ENCODE peak calls at places on chromosomes 11 and 22, in seven cellular contexts. F is H1, G is HCT116, M is GM12878, Z is K562, V is HepG2, X is SK-N-SH. R is an unnamed sample.

GRCh38 chr22:48841881-48842582 is 985.6 kb downstream of the BRD1 start:
- DNase-seq in F (no peak), G (no peak), M (no peak), Z (no peak), V (no peak), X (no peak), R (no peak)

GRCh38 chr11:17750013-17750816 is 15.6 kb downstream of the KCNC1 start:
- DNase-seq in F (no peak), G (no peak), M (no peak), Z (no peak), V (no peak), X (no peak), R (no peak)

GRCh38 chr11:9037963-9038362 is 34.2 kb upstream of the NRIP3 start:
- DNase-seq in F (no peak), G (no peak), M (no peak), Z (no peak), V (no peak), X (no peak), R (no peak)

GRCh38 chr11:63862923-63863322 is 24.0 kb downstream of the MARK2 start:
- DNase-seq in F (no peak), G (no peak), M (no peak), Z (no peak), V (peak; percentile 89), X (no peak), R (no peak)

GRCh38 chr11:83115551-83115950 is 41.4 kb upstream of the PCF11 start:
- DNase-seq in F (no peak), G (no peak), M (no peak), Z (peak; percentile 22), V (peak; percentile 66), X (no peak), R (no peak)

GRCh38 chr11:27233654-27234042 is 129.4 kb downstream of the CCDC34 start:
- DNase-seq in F (no peak), G (no peak), M (no peak), Z (no peak), V (no peak), X (no peak), R (no peak)

GRCh38 chr22:40190501-40190900 is 12.8 kb downstream of the TNRC6B start:
- DNase-seq in F (no peak), G (no peak), M (no peak), Z (peak; percentile 91), V (no peak), X (no peak), R (no peak)

GRCh38 chr11:12079726-12080556 is 30.4 kb upstream of the MICAL2 start:
- DNase-seq in F (no peak), G (peak; percentile 79), M (no peak), Z (no peak), V (peak; percentile 59), X (no peak), R (peak; percentile 87)

GRCh38 chr11:125174686-125175085 is 10.1 kb downstream of the PKNOX2 start:
- DNase-seq in F (no peak), G (no peak), M (no peak), Z (no peak), V (no peak), X (no peak), R (no peak)

GRCh38 chr11:63713776-63714175 is 32.5 kb downstream of the RTN3 start:
- DNase-seq in F (no peak), G (no peak), M (no peak), Z (no peak), V (no peak), X (no peak), R (no peak)

GRCh38 chr11:118917488-118918127 is 8.1 kb downstream of the BCL9L start:
- DNase-seq in F (no peak), G (no peak), M (no peak), Z (no peak), V (peak; percentile 74), X (no peak), R (no peak)

GRCh38 chr11:13008625-13009475 is at the start of gene RASSF10:
- DNase-seq in F (peak; percentile 95), G (no peak), M (no peak), Z (no peak), V (no peak), X (peak; percentile 93), R (no peak)

GRCh38 chr22:22246706-22247105 is 2.1 kb downstream of the VPREB1 start:
- DNase-seq in F (no peak), G (no peak), M (no peak), Z (no peak), V (no peak), X (no peak), R (no peak)

GRCh38 chr22:22245256-22245909 is 797 bp downstream of the VPREB1 start:
- DNase-seq in F (no peak), G (no peak), M (no peak), Z (no peak), V (no peak), X (no peak), R (no peak)

GRCh38 chr22:22245935-22246525 is 1.4 kb downstream of the VPREB1 start:
- DNase-seq in F (no peak), G (no peak), M (no peak), Z (no peak), V (no peak), X (no peak), R (no peak)

GRCh38 chr22:22244337-22245250 is at the start of gene VPREB1:
- DNase-seq in F (no peak), G (no peak), M (no peak), Z (no peak), V (no peak), X (no peak), R (no peak)

DNA sequence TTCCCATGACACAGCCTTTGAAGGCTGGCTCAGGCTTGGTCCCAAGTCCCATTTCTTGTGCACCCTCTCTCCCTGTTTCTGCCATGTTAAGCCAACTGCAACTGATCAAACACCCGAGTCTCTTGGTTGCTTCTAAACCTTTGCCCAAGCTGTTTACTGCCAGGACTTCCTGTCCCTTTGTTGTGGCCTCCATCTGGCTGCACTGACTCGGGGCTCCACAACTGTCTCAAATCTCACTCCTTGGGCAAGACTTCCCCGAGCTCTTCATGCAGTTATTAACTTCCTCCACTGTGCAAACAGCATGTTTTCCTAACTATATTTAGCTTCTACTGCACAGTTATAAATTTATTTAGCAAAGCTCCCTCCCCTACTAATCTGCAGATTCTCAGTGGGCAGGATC is 4.3 kb downstream of the VPREB1 start:
- DNase-seq in F (no peak), G (no peak), M (no peak), Z (no peak), V (no peak), X (no peak), R (no peak)
- TF ChIP-seq SIN3A in F (no peak), G (no peak), M (no peak), Z (no peak), V (no peak), X (no peak), R (no peak)

GRCh38 chr11:1283091-1283511 is 26.3 kb downstream of the TOLLIP start:
- DNase-seq in F (no peak), G (no peak), M (no peak), Z (no peak), V (no peak), X (no peak), R (no peak)
- H3K36me3 ChIP-seq in F (peaks cover 25% of the 10 kb centered on the region), G (no peaks in the 10 kb centered on the region), M (peaks cover 17% of the 10 kb centered on the region), Z (peaks cover 44% of the 10 kb centered on the region), V (peaks cover 63% of the 10 kb centered on the region), X (no peaks in the 10 kb centered on the region), R (peaks cover 3% of the 10 kb centered on the region)

DNA sequence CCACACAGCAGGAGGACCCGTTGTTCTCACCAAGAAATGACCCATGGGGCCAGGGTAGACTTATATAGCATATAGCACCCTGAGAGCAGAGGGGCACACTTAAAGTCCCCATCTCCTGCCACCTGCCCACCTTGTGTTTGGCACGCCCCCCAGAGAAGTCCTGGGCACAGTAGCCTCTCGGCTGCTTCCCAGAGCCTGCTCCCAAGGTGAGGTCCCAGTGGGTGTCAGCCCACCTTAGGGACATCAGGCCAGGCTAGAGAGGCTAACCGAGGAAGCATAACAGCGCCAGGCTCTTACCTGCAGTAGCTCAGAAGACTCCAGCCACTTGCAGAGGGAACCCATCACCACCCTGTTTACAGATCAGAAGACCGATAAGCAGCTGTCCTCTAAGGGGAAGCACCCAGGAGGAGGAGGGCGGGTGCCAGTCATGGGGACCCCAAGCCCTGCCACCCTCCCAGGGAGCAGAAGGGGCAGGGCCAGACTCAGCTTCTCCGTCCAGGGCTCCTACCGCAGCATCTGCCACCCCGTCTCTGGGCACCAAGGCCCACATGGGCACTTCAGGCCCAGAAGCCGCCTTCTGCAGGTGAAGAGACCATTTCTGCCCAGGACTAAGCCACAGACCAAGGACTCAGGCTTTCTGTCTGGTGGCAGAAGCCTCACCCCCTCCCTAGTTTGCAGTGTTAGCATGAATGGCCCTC is 34.9 kb upstream of the HMOX1 start:
- DNase-seq in F (no peak), G (no peak), M (no peak), Z (no peak), V (no peak), X (no peak), R (no peak)
- H3K4me1 ChIP-seq in F (no peaks in the 10 kb centered on the region), G (peaks cover under 1% of the 10 kb centered on the region), M (peaks cover 15% of the 10 kb centered on the region), Z (no peaks in the 10 kb centered on the region), V (peaks cover 7% of the 10 kb centered on the region), X (peaks cover 5% of the 10 kb centered on the region), R (peaks cover 10% of the 10 kb centered on the region)

DNA sequence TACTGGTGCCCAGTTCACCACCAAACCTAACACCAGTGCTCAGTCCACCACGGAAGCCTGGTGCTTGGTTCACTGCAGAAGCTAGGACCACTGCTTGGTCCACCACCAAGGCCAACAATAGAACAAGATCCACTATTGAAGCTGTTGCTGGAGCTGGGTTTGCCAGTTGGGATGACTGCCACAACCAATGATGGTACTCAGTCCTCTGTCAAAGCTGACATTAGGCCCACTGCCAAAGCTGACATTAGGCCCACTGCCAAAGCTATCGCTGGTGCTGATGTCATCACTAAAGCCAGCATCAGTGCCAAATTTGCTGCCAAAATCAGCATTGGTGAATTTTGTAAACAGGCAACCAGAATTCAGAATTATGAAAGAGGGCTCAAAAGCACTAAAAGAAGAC is 1850.2 kb upstream of the RAG2 start:
- DNase-seq in F (no peak), G (no peak), M (no peak), Z (no peak), V (no peak), X (no peak), R (no peak)
- TF ChIP-seq SIN3A in F (no peak), G (no peak), M (no peak), Z (no peak), V (no peak), X (no peak), R (no peak)

GRCh38 chr22:31852691-31853370 is 91.5 kb upstream of the YWHAH start:
- DNase-seq in F (no peak), G (no peak), M (no peak), Z (no peak), V (no peak), X (no peak), R (no peak)
- H3K36me3 ChIP-seq in F (peaks cover 5% of the 10 kb centered on the region), G (peaks cover 7% of the 10 kb centered on the region), M (peaks cover 14% of the 10 kb centered on the region), Z (peaks cover 15% of the 10 kb centered on the region), V (peaks cover 22% of the 10 kb centered on the region), X (peaks cover 16% of the 10 kb centered on the region), R (no peaks in the 10 kb centered on the region)

GRCh38 chr11:77515483-77515882 is 41.6 kb upstream of the PAK1 start:
- DNase-seq in F (peak; percentile 3), G (no peak), M (no peak), Z (no peak), V (peak; percentile 65), X (no peak), R (no peak)
- H3K4me1 ChIP-seq in F (peaks cover 5% of the 10 kb centered on the region), G (no peaks in the 10 kb centered on the region), M (no peaks in the 10 kb centered on the region), Z (no peaks in the 10 kb centered on the region), V (peaks cover 18% of the 10 kb centered on the region), X (no peaks in the 10 kb centered on the region), R (no peaks in the 10 kb centered on the region)

DNA sequence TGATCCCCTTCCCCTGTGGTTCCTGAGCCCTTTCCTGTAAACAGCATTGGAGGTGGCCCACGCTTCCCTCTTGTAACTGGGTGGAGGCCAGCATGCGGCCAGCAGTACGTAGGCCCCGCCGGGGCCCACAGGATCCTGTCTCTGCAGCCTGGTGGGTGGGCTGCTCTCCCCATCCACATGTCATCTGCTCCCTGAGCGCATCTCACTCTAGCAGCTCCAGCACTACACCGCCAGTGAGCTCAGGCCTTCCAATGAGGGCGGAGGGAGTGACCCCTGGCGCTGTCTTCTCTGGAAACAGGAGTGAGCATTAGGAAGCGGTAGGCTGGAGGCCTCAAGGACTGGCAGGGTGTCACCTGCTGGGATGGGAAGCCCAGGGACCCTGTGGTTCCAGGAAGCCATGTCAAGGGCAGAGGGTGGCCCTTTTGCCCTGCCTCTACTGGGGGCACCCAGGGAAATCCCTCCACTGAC is 363.9 kb downstream of the TBC1D22A start:
- DNase-seq in F (no peak), G (no peak), M (no peak), Z (no peak), V (no peak), X (no peak), R (no peak)
- TF ChIP-seq SIN3A in F (no peak), G (no peak), M (no peak), Z (no peak), V (no peak), X (no peak), R (no peak)

R was measured in Panc1.